ENCODE peak calls at places on chromosomes 6 and 20, in five cellular contexts. T is cardiac muscle cell, O is RWPE1, A is glutamatergic neuron, I is GM23338. V is an unnamed sample.

GRCh38 chr6:137863126-137863996 is 3.7 kb upstream of the TNFAIP3 start:
- DNase-seq in O (no peak), I (no peak), A (no peak), T (no peak), V (no peak)

GRCh38 chr20:50284811-50285375 is 94.3 kb downstream of the CEBPB start:
- DNase-seq in I (no peak), O (no peak), T (peak), A (peak), V (no peak)

GRCh38 chr6:26032387-26033131 is 54.7 kb upstream of the HFE start:
- DNase-seq in I (peak), O (peak), A (no peak), T (peak), V (no peak)

GRCh38 chr6:52635049-52635577 is 35.8 kb upstream of the TMEM14A start:
- DNase-seq in T (no peak), I (peak), A (no peak), O (no peak), V (no peak)

GRCh38 chr6:44028767-44029166 is 98.5 kb downstream of the MRPL14 start:
- DNase-seq in T (no peak), I (no peak), A (no peak), O (no peak), V (no peak)

GRCh38 chr20:16819483-16819882 is 71.3 kb downstream of the OTOR start:
- DNase-seq in A (no peak), T (no peak), I (no peak), O (no peak), V (no peak)

GRCh38 chr6:155050311-155050710 is 55.2 kb downstream of the TIAM2 start:
- DNase-seq in A (no peak), O (no peak), I (no peak), T (no peak), V (no peak)

GRCh38 chr6:144715344-144715743 is 430.2 kb downstream of the UTRN start:
- DNase-seq in A (no peak), T (no peak), O (no peak), I (no peak), V (no peak)

GRCh38 chr6:12001706-12002070 is 10.4 kb upstream of the HIVEP1 start:
- DNase-seq in T (no peak), I (no peak), O (no peak), A (no peak), V (no peak)

GRCh38 chr6:95169790-95170189 is 407.5 kb upstream of the MANEA start:
- DNase-seq in T (no peak), I (no peak), O (no peak), A (no peak), V (no peak)

GRCh38 chr20:44008806-44009678 is 94.4 kb downstream of the TOX2 start:
- DNase-seq in T (no peak), A (no peak), O (no peak), I (no peak), V (no peak)

GRCh38 chr20:57475388-57476072 is 49.4 kb downstream of the CTCFL start:
- DNase-seq in O (no peak), A (no peak), I (no peak), T (no peak), V (no peak)

GRCh38 chr6:143962644-143962929 is 45.5 kb downstream of the PLAGL1 start:
- DNase-seq in I (peak), O (peak), T (no peak), A (no peak), V (no peak)

GRCh38 chr6:34473967-34474366 is 8.1 kb downstream of the PACSIN1 start:
- DNase-seq in A (no peak), T (no peak), I (no peak), O (no peak), V (no peak)

GRCh38 chr6:35687658-35688604 is 784 bp downstream of the FKBP5 start:
- DNase-seq in A (peak), I (peak), O (no peak), T (peak), V (peak)

GRCh38 chr20:17442588-17442987 is 88.6 kb downstream of the BFSP1 start:
- DNase-seq in I (peak), O (no peak), A (no peak), T (peak), V (no peak)

GRCh38 chr6:138162104-138162946 is 586 bp downstream of the ARFGEF3 start:
- DNase-seq in I (peak), T (peak), A (peak), O (no peak), V (no peak)

GRCh38 chr6:23003671-23004598 is 434.6 kb downstream of the HDGFL1 start:
- DNase-seq in T (no peak), O (no peak), I (no peak), A (no peak), V (no peak)

GRCh38 chr6:19317587-19317986 is 519.6 kb upstream of the ID4 start:
- DNase-seq in O (no peak), T (no peak), A (no peak), I (no peak), V (no peak)

GRCh38 chr20:10619427-10619826 is 54.4 kb downstream of the JAG1 start:
- DNase-seq in T (no peak), O (peak), A (no peak), I (peak), V (no peak)

GRCh38 chr6:15194453-15194852 is 51.4 kb upstream of the JARID2 start:
- DNase-seq in T (no peak), A (no peak), O (no peak), I (no peak), V (no peak)

GRCh38 chr6:39226606-39227300 is 2.5 kb downstream of the KCNK5 start:
- DNase-seq in I (no peak), T (no peak), O (no peak), A (no peak), V (no peak)

GRCh38 chr6:161186173-161186769 is 87.6 kb downstream of the AGPAT4 start:
- DNase-seq in I (no peak), A (no peak), T (no peak), O (peak), V (no peak)

GRCh38 chr6:24307881-24308280 is 50.0 kb downstream of the DCDC2 start:
- DNase-seq in T (no peak), A (no peak), I (no peak), O (no peak), V (no peak)

GRCh38 chr20:44006126-44006525 is 91.5 kb downstream of the TOX2 start:
- DNase-seq in O (no peak), I (no peak), T (no peak), A (no peak), V (no peak)

GRCh38 chr20:23139524-23139923 is 53.4 kb upstream of the CD93 start:
- DNase-seq in A (no peak), O (peak), I (no peak), T (no peak), V (no peak)

DNA sequence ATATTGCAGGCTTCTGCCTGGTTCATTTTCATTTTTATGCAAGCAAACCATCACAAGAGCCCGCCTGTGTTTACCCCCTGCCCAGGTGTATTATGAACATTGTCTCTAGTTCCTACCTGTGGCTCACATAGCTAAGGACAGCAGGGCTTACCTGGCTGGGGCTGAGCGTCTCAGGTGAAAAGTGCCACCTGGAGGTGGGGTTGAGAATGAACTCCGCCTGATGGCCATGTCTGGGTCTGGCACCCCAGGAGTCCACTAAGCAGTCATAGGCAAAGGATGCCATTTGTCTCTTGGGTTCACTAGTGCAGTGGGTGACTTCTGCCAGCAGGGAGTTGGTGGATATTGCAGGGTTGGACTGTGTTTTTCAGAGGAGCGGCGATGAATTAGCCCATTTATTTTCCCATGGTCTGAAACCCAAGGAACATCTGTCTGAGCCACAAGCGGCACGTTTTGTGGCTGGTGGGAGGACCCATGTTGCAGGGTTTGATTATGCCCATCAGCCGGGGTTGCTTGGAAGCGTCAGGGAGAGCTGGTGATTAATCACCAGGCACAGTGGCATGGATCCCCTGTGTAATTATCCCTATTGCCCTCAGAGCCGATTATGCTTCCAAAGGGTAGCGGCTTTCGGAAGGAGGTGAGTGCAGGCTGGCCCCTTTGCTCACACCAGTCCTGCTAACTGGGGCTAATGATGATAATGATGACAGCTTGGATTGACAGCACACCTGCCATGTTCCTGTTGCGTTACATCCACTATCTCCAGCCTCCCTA is 92.2 kb downstream of the CDH26 start:
- DNase-seq in I (peak), T (peak), A (no peak), O (peak), V (no peak)
- TF ChIP-seq CTCF in I (peak), T (no peak), A (no peak), O (no peak), V (peak)

GRCh38 chr6:150667977-150668716 is 68.5 kb downstream of the PLEKHG1 start:
- DNase-seq in T (peak), I (peak), O (peak), A (no peak), V (peak)
- TF ChIP-seq CTCF in T (peak), I (no peak), O (no peak), A (no peak), V (peak)

GRCh38 chr6:107231243-107231642 is 115.9 kb upstream of the BEND3 start:
- DNase-seq in A (no peak), I (no peak), O (no peak), T (no peak), V (no peak)
- TF ChIP-seq CTCF in A (no peak), I (no peak), O (no peak), T (no peak), V (no peak)

DNA sequence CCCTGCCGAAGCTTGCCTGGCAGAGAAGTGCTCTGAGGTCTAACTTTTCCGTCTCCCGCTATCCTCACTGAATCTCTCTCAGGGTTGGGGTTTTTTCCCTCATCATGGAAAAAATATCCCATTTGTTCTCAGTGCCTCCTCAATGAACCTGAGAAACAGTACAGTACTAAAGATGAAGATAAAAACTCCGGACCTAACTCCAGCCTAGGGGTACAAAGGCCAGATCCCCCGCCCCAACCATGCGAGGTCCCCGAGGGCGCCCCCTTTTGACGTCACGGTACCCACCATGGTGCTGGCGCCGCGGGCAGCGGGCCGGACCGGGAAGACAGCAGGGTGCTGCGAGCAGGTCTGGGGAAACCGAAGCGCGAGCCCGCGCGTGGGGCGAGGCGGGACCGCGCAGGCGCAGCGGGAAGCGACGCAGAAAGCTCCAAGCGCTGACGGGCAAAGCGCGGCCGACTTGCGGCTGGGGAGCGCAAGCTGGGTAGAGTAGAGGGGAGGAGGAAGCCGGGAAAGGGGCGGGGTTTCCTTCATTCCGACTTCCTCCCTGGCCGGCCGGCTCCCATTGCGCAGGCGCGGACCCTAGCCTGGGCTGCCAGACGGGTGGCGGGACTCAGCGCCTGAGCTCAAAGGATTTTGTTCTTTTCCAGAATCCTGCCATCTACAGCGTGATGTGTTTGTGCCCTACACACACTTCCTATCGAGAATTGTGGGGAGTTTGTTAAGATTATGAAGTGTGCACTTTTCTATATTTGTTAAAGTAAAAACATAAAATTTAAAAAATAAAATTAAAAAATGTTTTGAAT is at the start of gene LSM2:
- DNase-seq in T (peak), O (peak), I (peak), A (peak), V (peak)
- TF ChIP-seq CTCF in T (peak), O (no peak), I (peak), A (peak), V (no peak)